ENCODE peak calls at places on chromosomes 4 and X, in seven cellular contexts. One of them, this sample, is unnamed.

GRCh38 chr4:6785572-6785925 is 3.0 kb downstream of the KIAA0232 start:
- DNase-seq in fibroblast of mammary gland: no peak
- DNase-seq in tibial artery: no peak
- DNase-seq in AG09309: no peak
- DNase-seq in Panc1: no peak
- DNase-seq in left lung: no peak
- DNase-seq in ascending aorta: no peak
- DNase-seq in this sample: no peak

GRCh38 chrX:38837389-38837788 is 36.1 kb downstream of the MID1IP1 start:
- DNase-seq in fibroblast of mammary gland: no peak
- DNase-seq in tibial artery: no peak
- DNase-seq in AG09309: no peak
- DNase-seq in Panc1: no peak
- DNase-seq in left lung: no peak
- DNase-seq in ascending aorta: no peak
- DNase-seq in this sample: no peak

GRCh38 chr4:31104596-31104995 is 384.4 kb downstream of the PCDH7 start:
- DNase-seq in fibroblast of mammary gland: no peak
- DNase-seq in tibial artery: no peak
- DNase-seq in AG09309: no peak
- DNase-seq in Panc1: no peak
- DNase-seq in left lung: no peak
- DNase-seq in ascending aorta: no peak
- DNase-seq in this sample: no peak

GRCh38 chr4:55635282-55635681 is 816 bp downstream of the NMU start:
- DNase-seq in fibroblast of mammary gland: no peak
- DNase-seq in tibial artery: no peak
- DNase-seq in AG09309: no peak
- DNase-seq in Panc1: no peak
- DNase-seq in left lung: no peak
- DNase-seq in ascending aorta: no peak
- DNase-seq in this sample: no peak

GRCh38 chr4:110164856-110165255 is 33.6 kb downstream of the ELOVL6 start:
- DNase-seq in fibroblast of mammary gland: no peak
- DNase-seq in tibial artery: no peak
- DNase-seq in AG09309: no peak
- DNase-seq in Panc1: no peak
- DNase-seq in left lung: no peak
- DNase-seq in ascending aorta: no peak
- DNase-seq in this sample: peak; percentile 60

GRCh38 chr4:66178901-66179300 is 508.6 kb upstream of the EPHA5 start:
- DNase-seq in fibroblast of mammary gland: peak; percentile 0
- DNase-seq in tibial artery: no peak
- DNase-seq in AG09309: peak; percentile 61
- DNase-seq in Panc1: no peak
- DNase-seq in left lung: no peak
- DNase-seq in ascending aorta: no peak
- DNase-seq in this sample: no peak

GRCh38 chr4:118760493-118760892 is 75.3 kb downstream of the METTL14 start:
- DNase-seq in fibroblast of mammary gland: no peak
- DNase-seq in tibial artery: no peak
- DNase-seq in AG09309: no peak
- DNase-seq in Panc1: no peak
- DNase-seq in left lung: no peak
- DNase-seq in ascending aorta: no peak
- DNase-seq in this sample: no peak

GRCh38 chrX:11944486-11944885 is 186.4 kb downstream of the MSL3 start:
- DNase-seq in fibroblast of mammary gland: peak; percentile 68
- DNase-seq in tibial artery: no peak
- DNase-seq in AG09309: no peak
- DNase-seq in Panc1: no peak
- DNase-seq in left lung: no peak
- DNase-seq in ascending aorta: no peak
- DNase-seq in this sample: peak; percentile 17

GRCh38 chr4:116702949-116703348 is 382.4 kb downstream of the TRAM1L1 start:
- DNase-seq in fibroblast of mammary gland: no peak
- DNase-seq in tibial artery: no peak
- DNase-seq in AG09309: no peak
- DNase-seq in Panc1: no peak
- DNase-seq in left lung: no peak
- DNase-seq in ascending aorta: no peak
- DNase-seq in this sample: no peak

GRCh38 chrX:38864165-38864564 is 62.9 kb downstream of the MID1IP1 start:
- DNase-seq in fibroblast of mammary gland: no peak
- DNase-seq in tibial artery: no peak
- DNase-seq in AG09309: peak; percentile 8
- DNase-seq in Panc1: no peak
- DNase-seq in left lung: no peak
- DNase-seq in ascending aorta: no peak
- DNase-seq in this sample: no peak

GRCh38 chrX:104255465-104255864 is 732 bp upstream of the ESX1 start:
- DNase-seq in fibroblast of mammary gland: no peak
- DNase-seq in tibial artery: no peak
- DNase-seq in AG09309: no peak
- DNase-seq in Panc1: no peak
- DNase-seq in left lung: no peak
- DNase-seq in ascending aorta: no peak
- DNase-seq in this sample: no peak

GRCh38 chr4:153705743-153706468 is 21.8 kb downstream of the TLR2 start:
- DNase-seq in fibroblast of mammary gland: no peak
- DNase-seq in tibial artery: no peak
- DNase-seq in AG09309: no peak
- DNase-seq in Panc1: no peak
- DNase-seq in left lung: no peak
- DNase-seq in ascending aorta: no peak
- DNase-seq in this sample: no peak

GRCh38 chr4:110020681-110021443 is 108.2 kb downstream of the EGF start:
- DNase-seq in fibroblast of mammary gland: no peak
- DNase-seq in tibial artery: no peak
- DNase-seq in AG09309: no peak
- DNase-seq in Panc1: no peak
- DNase-seq in left lung: no peak
- DNase-seq in ascending aorta: no peak
- DNase-seq in this sample: no peak

GRCh38 chrX:134737721-134738369 is 79.6 kb upstream of the PLAC1 start:
- DNase-seq in fibroblast of mammary gland: peak; percentile 35
- DNase-seq in tibial artery: no peak
- DNase-seq in AG09309: no peak
- DNase-seq in Panc1: no peak
- DNase-seq in left lung: no peak
- DNase-seq in ascending aorta: no peak
- DNase-seq in this sample: no peak

GRCh38 chr4:78119698-78120097 is 62.6 kb downstream of the FRAS1 start:
- DNase-seq in fibroblast of mammary gland: peak; percentile 25
- DNase-seq in tibial artery: no peak
- DNase-seq in AG09309: no peak
- DNase-seq in Panc1: no peak
- DNase-seq in left lung: no peak
- DNase-seq in ascending aorta: no peak
- DNase-seq in this sample: no peak

GRCh38 chrX:103407776-103408175 is 31.4 kb downstream of the BEX3 start:
- DNase-seq in fibroblast of mammary gland: no peak
- DNase-seq in tibial artery: no peak
- DNase-seq in AG09309: no peak
- DNase-seq in Panc1: no peak
- DNase-seq in left lung: no peak
- DNase-seq in ascending aorta: no peak
- DNase-seq in this sample: no peak

GRCh38 chr4:72302981-72303704 is 265.9 kb downstream of the ADAMTS3 start:
- DNase-seq in fibroblast of mammary gland: peak; percentile 47
- DNase-seq in tibial artery: no peak
- DNase-seq in AG09309: no peak
- DNase-seq in Panc1: no peak
- DNase-seq in left lung: no peak
- DNase-seq in ascending aorta: no peak
- DNase-seq in this sample: peak; percentile 26

GRCh38 chrX:1392376-1393130 is 640 bp upstream of the SLC25A6 start:
- DNase-seq in fibroblast of mammary gland: peak; percentile 73
- DNase-seq in tibial artery: peak; percentile 87
- DNase-seq in AG09309: peak; percentile 14
- DNase-seq in Panc1: no peak
- DNase-seq in left lung: peak; percentile 78
- DNase-seq in ascending aorta: no peak
- DNase-seq in this sample: peak; percentile 28

GRCh38 chrX:148588649-148589310 is 88.4 kb downstream of the AFF2 start:
- DNase-seq in fibroblast of mammary gland: no peak
- DNase-seq in tibial artery: no peak
- DNase-seq in AG09309: no peak
- DNase-seq in Panc1: no peak
- DNase-seq in left lung: no peak
- DNase-seq in ascending aorta: no peak
- DNase-seq in this sample: no peak

GRCh38 chr4:107719211-107719926 is 665 bp downstream of the PAPSS1 start:
- DNase-seq in fibroblast of mammary gland: peak; percentile 33
- DNase-seq in tibial artery: no peak
- DNase-seq in AG09309: no peak
- DNase-seq in Panc1: no peak
- DNase-seq in left lung: no peak
- DNase-seq in ascending aorta: no peak
- DNase-seq in this sample: peak; percentile 36

GRCh38 chrX:9845574-9845948 is 59.3 kb downstream of the SHROOM2 start:
- DNase-seq in fibroblast of mammary gland: no peak
- DNase-seq in tibial artery: no peak
- DNase-seq in AG09309: no peak
- DNase-seq in Panc1: no peak
- DNase-seq in left lung: no peak
- DNase-seq in ascending aorta: no peak
- DNase-seq in this sample: no peak

GRCh38 chrX:69163936-69164741 is 1.1 kb downstream of the PJA1 start:
- DNase-seq in fibroblast of mammary gland: no peak
- DNase-seq in tibial artery: no peak
- DNase-seq in AG09309: no peak
- DNase-seq in Panc1: no peak
- DNase-seq in left lung: no peak
- DNase-seq in ascending aorta: peak; percentile 65
- DNase-seq in this sample: no peak

GRCh38 chr4:67275179-67275750 is 270.0 kb downstream of the CENPC start:
- DNase-seq in fibroblast of mammary gland: no peak
- DNase-seq in tibial artery: no peak
- DNase-seq in AG09309: no peak
- DNase-seq in Panc1: no peak
- DNase-seq in left lung: no peak
- DNase-seq in ascending aorta: no peak
- DNase-seq in this sample: no peak

GRCh38 chr4:10305816-10306215 is 151.4 kb downstream of the ZNF518B start:
- DNase-seq in fibroblast of mammary gland: peak; percentile 6
- DNase-seq in tibial artery: no peak
- DNase-seq in AG09309: no peak
- DNase-seq in Panc1: no peak
- DNase-seq in left lung: no peak
- DNase-seq in ascending aorta: no peak
- DNase-seq in this sample: no peak

GRCh38 chr4:175873707-175874106 is 61.6 kb upstream of the GPM6A start:
- DNase-seq in fibroblast of mammary gland: no peak
- DNase-seq in tibial artery: no peak
- DNase-seq in AG09309: no peak
- DNase-seq in Panc1: no peak
- DNase-seq in left lung: no peak
- DNase-seq in ascending aorta: no peak
- DNase-seq in this sample: no peak

GRCh38 chrX:106901781-106902219 is 1.3 kb downstream of the RIPPLY1 start:
- DNase-seq in fibroblast of mammary gland: no peak
- DNase-seq in tibial artery: no peak
- DNase-seq in AG09309: no peak
- DNase-seq in Panc1: no peak
- DNase-seq in left lung: no peak
- DNase-seq in ascending aorta: no peak
- DNase-seq in this sample: no peak

DNA sequence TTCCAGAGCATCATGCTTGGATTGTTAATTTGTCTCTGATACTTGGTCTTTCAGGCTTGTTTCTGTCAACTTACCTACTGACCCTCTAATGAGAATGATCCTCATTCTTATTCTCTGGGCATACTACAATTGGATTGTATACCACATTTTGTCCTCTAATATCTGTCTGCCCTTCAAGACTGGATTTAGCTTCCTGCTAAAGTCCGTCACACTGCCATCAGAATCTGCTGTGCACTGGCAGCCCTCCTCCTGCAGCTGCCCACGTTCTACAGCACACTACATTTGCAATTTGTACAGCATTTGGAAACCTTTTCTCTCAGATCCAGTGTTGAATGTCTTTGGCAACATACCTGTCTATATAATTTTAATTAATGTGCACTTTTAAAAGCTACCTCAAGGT is 183.1 kb downstream of the ZNF330 start:
- DNase-seq in fibroblast of mammary gland: no peak
- DNase-seq in tibial artery: no peak
- DNase-seq in AG09309: no peak
- DNase-seq in Panc1: no peak
- DNase-seq in left lung: no peak
- DNase-seq in ascending aorta: no peak
- DNase-seq in this sample: no peak
- H3K4me3 ChIP-seq in fibroblast of mammary gland: no peak overlapping the region
- H3K4me3 ChIP-seq in tibial artery: no peak overlapping the region
- H3K4me3 ChIP-seq in AG09309: no peak overlapping the region
- H3K4me3 ChIP-seq in Panc1: no peak overlapping the region
- H3K4me3 ChIP-seq in left lung: no peak overlapping the region
- H3K4me3 ChIP-seq in ascending aorta: no peak overlapping the region
- H3K4me3 ChIP-seq in this sample: no peak overlapping the region

GRCh38 chr4:181661090-181661489 is 582.1 kb upstream of the TENM3 start:
- DNase-seq in fibroblast of mammary gland: peak; percentile 93
- DNase-seq in tibial artery: no peak
- DNase-seq in AG09309: peak; percentile 56
- DNase-seq in Panc1: no peak
- DNase-seq in left lung: no peak
- DNase-seq in ascending aorta: no peak
- DNase-seq in this sample: no peak
- H3K4me3 ChIP-seq in fibroblast of mammary gland: no peak overlapping the region
- H3K4me3 ChIP-seq in tibial artery: no peak overlapping the region
- H3K4me3 ChIP-seq in AG09309: no peak overlapping the region
- H3K4me3 ChIP-seq in Panc1: no peak overlapping the region
- H3K4me3 ChIP-seq in left lung: no peak overlapping the region
- H3K4me3 ChIP-seq in ascending aorta: no peak overlapping the region
- H3K4me3 ChIP-seq in this sample: no peak overlapping the region

GRCh38 chr4:83535520-83535944 is 376 bp upstream of the GPAT3 start:
- DNase-seq in fibroblast of mammary gland: peak; percentile 87
- DNase-seq in tibial artery: peak; percentile 69
- DNase-seq in AG09309: no peak
- DNase-seq in Panc1: no peak
- DNase-seq in left lung: peak; percentile 53
- DNase-seq in ascending aorta: peak; percentile 64
- DNase-seq in this sample: peak; percentile 25
- H3K4me3 ChIP-seq in fibroblast of mammary gland: peak overlapping the region; percentile 68
- H3K4me3 ChIP-seq in tibial artery: peak overlapping the region; percentile 60
- H3K4me3 ChIP-seq in AG09309: peak overlapping the region; percentile 82
- H3K4me3 ChIP-seq in Panc1: peak overlapping the region; percentile 75
- H3K4me3 ChIP-seq in left lung: peak overlapping the region; percentile 63
- H3K4me3 ChIP-seq in ascending aorta: peak overlapping the region; percentile 86
- H3K4me3 ChIP-seq in this sample: peak overlapping the region; percentile 68

GRCh38 chrX:34873500-34874225 is 68.9 kb upstream of the FAM47B start:
- DNase-seq in fibroblast of mammary gland: peak; percentile 25
- DNase-seq in tibial artery: no peak
- DNase-seq in AG09309: no peak
- DNase-seq in Panc1: no peak
- DNase-seq in left lung: no peak
- DNase-seq in ascending aorta: no peak
- DNase-seq in this sample: no peak

GRCh38 chrX:34863906-34864305 is 78.7 kb upstream of the FAM47B start:
- DNase-seq in fibroblast of mammary gland: no peak
- DNase-seq in tibial artery: no peak
- DNase-seq in AG09309: no peak
- DNase-seq in Panc1: no peak
- DNase-seq in left lung: no peak
- DNase-seq in ascending aorta: no peak
- DNase-seq in this sample: no peak

GRCh38 chrX:34866636-34867035 is 76.0 kb upstream of the FAM47B start:
- DNase-seq in fibroblast of mammary gland: peak; percentile 3
- DNase-seq in tibial artery: no peak
- DNase-seq in AG09309: peak; percentile 28
- DNase-seq in Panc1: no peak
- DNase-seq in left lung: no peak
- DNase-seq in ascending aorta: no peak
- DNase-seq in this sample: no peak

GRCh38 chrX:34868633-34869032 is 74.0 kb upstream of the FAM47B start:
- DNase-seq in fibroblast of mammary gland: no peak
- DNase-seq in tibial artery: no peak
- DNase-seq in AG09309: no peak
- DNase-seq in Panc1: no peak
- DNase-seq in left lung: no peak
- DNase-seq in ascending aorta: no peak
- DNase-seq in this sample: no peak
- H3K4me3 ChIP-seq in fibroblast of mammary gland: no peak overlapping the region
- H3K4me3 ChIP-seq in tibial artery: no peak overlapping the region
- H3K4me3 ChIP-seq in AG09309: no peak overlapping the region
- H3K4me3 ChIP-seq in Panc1: no peak overlapping the region
- H3K4me3 ChIP-seq in left lung: no peak overlapping the region
- H3K4me3 ChIP-seq in ascending aorta: no peak overlapping the region
- H3K4me3 ChIP-seq in this sample: no peak overlapping the region